ENCODE peak calls at places on chromosomes 11 and 22, in ten cellular contexts. T, X, M, I, N, K, W, Q, G and F are unnamed samples.

GRCh38 chr11:64146036-64146943 is 19.6 kb downstream of the MACROD1 start:
- DNase-seq in T (no peak), X (peak; percentile 77), M (peak; percentile 24), I (peak; percentile 88), N (peak; percentile 61), K (peak; percentile 65), W (no peak), Q (no peak), G (peak; percentile 47), F (no peak)

GRCh38 chr11:96506041-96506440 is 116.2 kb downstream of the JRKL start:
- DNase-seq in T (no peak), X (no peak), M (no peak), I (no peak), N (no peak), K (no peak), W (no peak), Q (no peak), G (no peak), F (no peak)

GRCh38 chr22:34111210-34111824 is 191.0 kb upstream of the LARGE1 start:
- DNase-seq in T (peak; percentile 59), X (no peak), M (no peak), I (peak; percentile 80), N (no peak), K (peak; percentile 55), W (peak; percentile 8), Q (peak; percentile 45), G (no peak), F (no peak)

GRCh38 chr11:1438261-1438966 is 48.2 kb downstream of the MOB2 start:
- DNase-seq in T (no peak), X (no peak), M (no peak), I (no peak), N (no peak), K (no peak), W (no peak), Q (no peak), G (no peak), F (no peak)

GRCh38 chr11:11895672-11896071 is 53.9 kb downstream of the USP47 start:
- DNase-seq in T (no peak), X (no peak), M (no peak), I (no peak), N (no peak), K (no peak), W (no peak), Q (no peak), G (no peak), F (no peak)

GRCh38 chr11:35786188-35786587 is 123.6 kb downstream of the TRIM44 start:
- DNase-seq in T (no peak), X (no peak), M (no peak), I (no peak), N (no peak), K (no peak), W (no peak), Q (no peak), G (no peak), F (no peak)

GRCh38 chr11:35013514-35014191 is 97.2 kb downstream of the PDHX start:
- DNase-seq in T (no peak), X (no peak), M (no peak), I (no peak), N (no peak), K (no peak), W (no peak), Q (no peak), G (peak; percentile 68), F (no peak)

GRCh38 chr11:3194016-3194816 is 24.4 kb downstream of the MRGPRG start:
- DNase-seq in T (no peak), X (no peak), M (no peak), I (no peak), N (no peak), K (no peak), W (no peak), Q (no peak), G (no peak), F (peak; percentile 46)

GRCh38 chr11:58530236-58530635 is 22.3 kb upstream of the OR5B21 start:
- DNase-seq in T (no peak), X (no peak), M (no peak), I (no peak), N (no peak), K (no peak), W (no peak), Q (no peak), G (peak; percentile 49), F (no peak)

DNA sequence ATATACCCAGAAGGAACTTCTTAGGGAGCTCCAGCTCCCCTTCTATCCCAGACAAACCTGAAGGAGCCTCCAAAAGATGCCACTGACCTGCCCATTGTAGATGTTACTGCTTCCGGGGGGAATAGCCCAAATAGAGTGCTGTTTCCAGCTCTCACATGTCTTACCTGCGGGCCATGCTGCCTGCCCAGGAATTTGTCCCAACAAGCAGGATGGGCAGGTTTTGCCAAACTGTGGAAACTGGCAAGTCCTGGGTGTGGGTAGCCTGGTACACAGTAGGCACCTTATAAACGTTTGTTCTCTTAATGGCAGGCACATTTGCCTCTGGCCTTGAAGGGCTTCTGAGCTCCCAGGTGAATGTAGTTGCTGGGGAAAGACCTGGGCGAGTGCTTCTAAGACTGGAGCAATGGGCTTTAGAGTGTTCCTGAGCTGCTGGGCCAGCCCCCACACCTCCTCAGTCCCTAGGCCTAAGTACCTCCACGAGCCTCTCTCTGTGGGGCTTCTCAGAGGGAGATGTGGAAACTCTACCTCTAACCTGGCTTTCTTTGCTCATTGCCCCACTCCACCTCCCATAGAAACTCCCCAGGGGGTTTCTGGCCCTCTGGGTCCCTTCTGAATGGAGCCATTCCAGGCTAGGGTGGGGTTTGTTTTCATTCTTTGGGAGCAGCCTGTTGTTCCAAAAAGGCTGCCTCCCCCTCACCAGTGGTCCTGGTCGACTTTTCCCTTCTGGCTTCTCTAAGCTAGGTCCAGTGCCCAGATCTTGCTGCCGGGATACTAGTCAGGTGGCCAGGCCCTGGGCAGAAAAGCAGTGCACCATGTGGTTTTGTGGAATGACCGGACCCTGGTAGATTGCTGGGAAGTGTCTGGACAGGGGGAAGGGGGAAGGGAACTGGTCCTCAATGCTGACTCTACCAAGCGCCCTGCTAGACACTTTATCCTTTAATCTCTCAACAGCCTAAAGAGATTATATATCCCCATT is 37.2 kb downstream of the LIMK2 start:
- DNase-seq in T (no peak), X (no peak), M (no peak), I (no peak), N (peak; percentile 74), K (no peak), W (no peak), Q (no peak), G (no peak), F (no peak)
- H3K27ac ChIP-seq in T (no peak overlapping the region), X (peak overlapping the region; percentile 63), M (no peak overlapping the region), I (peak overlapping the region; percentile 42), N (peak overlapping the region; percentile 76), K (peak overlapping the region; percentile 63), W (peak overlapping the region; percentile 64), Q (no peak overlapping the region), G (no peak overlapping the region), F (peak overlapping the region; percentile 52)

GRCh38 chr11:74138021-74138420 is 32.8 kb downstream of the C2CD3 start:
- DNase-seq in T (no peak), X (no peak), M (no peak), I (no peak), N (no peak), K (no peak), W (no peak), Q (no peak), G (no peak), F (no peak)
- H3K4me1 ChIP-seq in T (no peaks in the 10 kb centered on the region), X (no peaks in the 10 kb centered on the region), M (peaks cover 77% of the 10 kb centered on the region), I (peaks cover 10% of the 10 kb centered on the region), N (no peaks in the 10 kb centered on the region), K (peaks cover 19% of the 10 kb centered on the region), W (no peaks in the 10 kb centered on the region), Q (no peaks in the 10 kb centered on the region), G (no peaks in the 10 kb centered on the region), F (peaks cover 3% of the 10 kb centered on the region)

GRCh38 chr11:121100943-121101342 is at the start of gene TECTA:
- DNase-seq in T (no peak), X (no peak), M (no peak), I (no peak), N (no peak), K (no peak), W (no peak), Q (no peak), G (no peak), F (no peak)

GRCh38 chr11:121104223-121104831 is 3.3 kb downstream of the TECTA start:
- DNase-seq in T (no peak), X (no peak), M (no peak), I (peak; percentile 75), N (no peak), K (no peak), W (peak; percentile 10), Q (no peak), G (no peak), F (no peak)

GRCh38 chr11:121099364-121099763 is 1.7 kb upstream of the TECTA start:
- DNase-seq in T (no peak), X (no peak), M (no peak), I (no peak), N (no peak), K (no peak), W (no peak), Q (no peak), G (no peak), F (no peak)

GRCh38 chr11:121095561-121095960 is 5.5 kb upstream of the TECTA start:
- DNase-seq in T (no peak), X (no peak), M (no peak), I (no peak), N (no peak), K (no peak), W (no peak), Q (no peak), G (no peak), F (no peak)

DNA sequence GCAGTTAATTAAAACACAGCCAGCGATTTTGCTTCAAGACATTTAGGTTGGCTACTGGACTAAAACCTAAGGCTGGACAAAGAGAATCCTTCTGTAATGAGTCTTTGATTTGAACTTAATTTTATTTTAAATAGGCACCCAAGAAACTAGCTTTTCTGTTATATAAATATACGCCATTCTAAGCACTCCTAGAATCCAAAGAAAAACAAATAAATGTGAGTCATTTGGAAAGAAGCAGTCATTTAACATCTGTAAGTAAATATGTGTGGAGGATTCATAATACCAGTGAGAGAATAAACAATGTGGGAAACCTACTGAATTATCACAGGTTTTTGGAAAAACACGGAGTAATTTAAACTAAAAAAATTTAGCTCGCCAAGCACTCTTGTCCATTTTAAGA is 1.2 kb upstream of the TECTA start:
- DNase-seq in T (no peak), X (no peak), M (no peak), I (no peak), N (no peak), K (no peak), W (no peak), Q (no peak), G (no peak), F (no peak)
- H3K27me3 ChIP-seq in T (no peaks in the 10 kb centered on the region), X (no peaks in the 10 kb centered on the region), M (peaks cover 5% of the 10 kb centered on the region), I (no peaks in the 10 kb centered on the region), N (no peaks in the 10 kb centered on the region), K (no peaks in the 10 kb centered on the region), W (no peaks in the 10 kb centered on the region), Q (no peaks in the 10 kb centered on the region), G (no peaks in the 10 kb centered on the region), F (no peaks in the 10 kb centered on the region)

GRCh38 chr22:43500792-43501785 is 89.3 kb downstream of the MPPED1 start:
- DNase-seq in T (no peak), X (no peak), M (no peak), I (no peak), N (no peak), K (no peak), W (no peak), Q (peak; percentile 39), G (no peak), F (no peak)
- H3K27ac ChIP-seq in T (no peak overlapping the region), X (no peak overlapping the region), M (no peak overlapping the region), I (no peak overlapping the region), N (no peak overlapping the region), K (no peak overlapping the region), W (no peak overlapping the region), Q (no peak overlapping the region), G (no peak overlapping the region), F (no peak overlapping the region)

GRCh38 chr22:36258750-36259619 is 6.1 kb downstream of the APOL1 start:
- DNase-seq in T (no peak), X (no peak), M (no peak), I (peak; percentile 78), N (peak; percentile 51), K (peak; percentile 58), W (no peak), Q (peak; percentile 47), G (no peak), F (no peak)
- H3K4me1 ChIP-seq in T (no peaks in the 10 kb centered on the region), X (peaks cover 35% of the 10 kb centered on the region), M (no peaks in the 10 kb centered on the region), I (peaks cover 21% of the 10 kb centered on the region), N (peaks cover 39% of the 10 kb centered on the region), K (peaks cover 13% of the 10 kb centered on the region), W (no peaks in the 10 kb centered on the region), Q (peaks cover 35% of the 10 kb centered on the region), G (peaks cover 23% of the 10 kb centered on the region), F (no peaks in the 10 kb centered on the region)